ENCODE peak calls at places on chromosomes 4 and X, in six cellular contexts. One of them, this sample, is unnamed.

GRCh38 chr4:80265571-80266266 is 745 bp upstream of the FGF5 start:
- DNase-seq in MCF 10A: peak
- DNase-seq in A549: no peak
- DNase-seq in endothelial cell: no peak
- DNase-seq in AG09309: peak
- DNase-seq in pancreas: no peak
- DNase-seq in this sample: peak

GRCh38 chr4:963276-964225 is 9.8 kb downstream of the DGKQ start:
- DNase-seq in AG09309: no peak
- DNase-seq in pancreas: no peak
- DNase-seq in endothelial cell: no peak
- DNase-seq in MCF 10A: no peak
- DNase-seq in A549: no peak
- DNase-seq in this sample: no peak

GRCh38 chrX:42102586-42103282 is 179.4 kb upstream of the CASK start:
- DNase-seq in AG09309: no peak
- DNase-seq in pancreas: no peak
- DNase-seq in A549: no peak
- DNase-seq in MCF 10A: peak
- DNase-seq in endothelial cell: no peak
- DNase-seq in this sample: no peak

GRCh38 chr4:154399259-154399974 is 92.2 kb downstream of the DCHS2 start:
- DNase-seq in MCF 10A: peak
- DNase-seq in pancreas: no peak
- DNase-seq in A549: peak
- DNase-seq in endothelial cell: no peak
- DNase-seq in AG09309: peak
- DNase-seq in this sample: no peak

GRCh38 chrX:30230395-30230794 is at the start of gene MAGEB3:
- DNase-seq in MCF 10A: no peak
- DNase-seq in endothelial cell: no peak
- DNase-seq in AG09309: no peak
- DNase-seq in A549: no peak
- DNase-seq in pancreas: no peak
- DNase-seq in this sample: no peak

GRCh38 chr4:56655627-56656345 is 25.3 kb downstream of the HOPX start:
- DNase-seq in A549: no peak
- DNase-seq in pancreas: no peak
- DNase-seq in AG09309: no peak
- DNase-seq in endothelial cell: peak
- DNase-seq in MCF 10A: no peak
- DNase-seq in this sample: no peak

GRCh38 chr4:3073158-3074077 is 920 bp downstream of the HTT-AS start:
- DNase-seq in endothelial cell: peak
- DNase-seq in A549: no peak
- DNase-seq in AG09309: no peak
- DNase-seq in pancreas: no peak
- DNase-seq in MCF 10A: no peak
- DNase-seq in this sample: no peak

GRCh38 chrX:102837843-102838242 is 99.2 kb upstream of the RAB40AL start:
- DNase-seq in pancreas: no peak
- DNase-seq in MCF 10A: no peak
- DNase-seq in endothelial cell: no peak
- DNase-seq in AG09309: no peak
- DNase-seq in A549: no peak
- DNase-seq in this sample: no peak

GRCh38 chrX:21798677-21799219 is 40.7 kb upstream of the MBTPS2 start:
- DNase-seq in MCF 10A: peak
- DNase-seq in A549: peak
- DNase-seq in AG09309: no peak
- DNase-seq in pancreas: peak
- DNase-seq in endothelial cell: no peak
- DNase-seq in this sample: peak

GRCh38 chrX:69136546-69137331 is 28.5 kb downstream of the PJA1 start:
- DNase-seq in AG09309: no peak
- DNase-seq in endothelial cell: peak
- DNase-seq in A549: no peak
- DNase-seq in MCF 10A: no peak
- DNase-seq in pancreas: no peak
- DNase-seq in this sample: no peak

GRCh38 chr4:161952382-161952781 is 211.4 kb downstream of the FSTL5 start:
- DNase-seq in endothelial cell: no peak
- DNase-seq in A549: peak
- DNase-seq in AG09309: no peak
- DNase-seq in MCF 10A: peak
- DNase-seq in pancreas: no peak
- DNase-seq in this sample: no peak

GRCh38 chrX:23114256-23114655 is 114.5 kb downstream of the DDX53 start:
- DNase-seq in MCF 10A: no peak
- DNase-seq in endothelial cell: no peak
- DNase-seq in pancreas: no peak
- DNase-seq in A549: no peak
- DNase-seq in AG09309: no peak
- DNase-seq in this sample: no peak

GRCh38 chrX:54640721-54641120 is 110.7 kb downstream of the GNL3L start:
- DNase-seq in pancreas: no peak
- DNase-seq in MCF 10A: peak
- DNase-seq in endothelial cell: no peak
- DNase-seq in A549: no peak
- DNase-seq in AG09309: no peak
- DNase-seq in this sample: no peak

GRCh38 chr4:89158884-89159503 is 47.7 kb downstream of the TIGD2 start:
- DNase-seq in MCF 10A: peak
- DNase-seq in A549: peak
- DNase-seq in AG09309: no peak
- DNase-seq in pancreas: no peak
- DNase-seq in endothelial cell: peak
- DNase-seq in this sample: peak

GRCh38 chrX:7146026-7146702 is 1.3 kb upstream of the STS start:
- DNase-seq in endothelial cell: no peak
- DNase-seq in A549: peak
- DNase-seq in AG09309: no peak
- DNase-seq in pancreas: no peak
- DNase-seq in MCF 10A: no peak
- DNase-seq in this sample: no peak

GRCh38 chr4:111011458-111011857 is 388.6 kb upstream of the PITX2 start:
- DNase-seq in MCF 10A: no peak
- DNase-seq in pancreas: no peak
- DNase-seq in AG09309: no peak
- DNase-seq in endothelial cell: no peak
- DNase-seq in A549: no peak
- DNase-seq in this sample: no peak

GRCh38 chr4:15847746-15848145 is 69.6 kb downstream of the CD38 start:
- DNase-seq in MCF 10A: no peak
- DNase-seq in AG09309: no peak
- DNase-seq in endothelial cell: no peak
- DNase-seq in A549: no peak
- DNase-seq in pancreas: no peak
- DNase-seq in this sample: no peak

DNA sequence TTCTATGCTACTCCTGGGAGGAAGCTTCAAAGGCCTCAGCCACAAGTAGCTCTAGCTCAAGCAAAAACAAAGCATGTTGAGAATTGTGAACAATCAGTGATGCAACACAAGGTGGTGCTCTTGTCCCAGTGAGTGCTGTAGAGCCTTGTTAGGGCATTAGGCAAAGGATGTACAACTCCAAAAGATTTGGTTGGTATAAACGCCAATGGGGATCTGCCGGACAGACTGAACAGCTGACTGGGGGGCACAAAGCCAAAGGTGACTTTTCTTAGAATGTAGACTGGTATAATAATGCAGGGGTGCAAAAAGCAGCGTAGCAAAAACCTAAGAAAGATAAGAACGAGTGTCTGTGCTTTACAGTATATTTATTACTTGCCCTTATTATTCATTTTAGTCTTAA is 62.6 kb upstream of the ALB start:
- DNase-seq in MCF 10A: peak
- DNase-seq in A549: peak
- DNase-seq in pancreas: peak
- DNase-seq in AG09309: peak
- DNase-seq in endothelial cell: peak
- DNase-seq in this sample: peak
- TF ChIP-seq CTCF in MCF 10A: peak
- TF ChIP-seq CTCF in A549: peak
- TF ChIP-seq CTCF in pancreas: peak
- TF ChIP-seq CTCF in AG09309: peak
- TF ChIP-seq CTCF in endothelial cell: peak
- TF ChIP-seq CTCF in this sample: no peak

GRCh38 chr4:185730849-185731608 is 81.0 kb downstream of the SORBS2 start:
- DNase-seq in AG09309: no peak
- DNase-seq in pancreas: no peak
- DNase-seq in A549: no peak
- DNase-seq in endothelial cell: no peak
- DNase-seq in MCF 10A: peak
- DNase-seq in this sample: no peak
- TF ChIP-seq CTCF in AG09309: no peak
- TF ChIP-seq CTCF in pancreas: no peak
- TF ChIP-seq CTCF in A549: no peak
- TF ChIP-seq CTCF in endothelial cell: no peak
- TF ChIP-seq CTCF in MCF 10A: peak
- TF ChIP-seq CTCF in this sample: no peak

GRCh38 chrX:80550722-80551121 is 130.5 kb downstream of the TENT5D start:
- DNase-seq in A549: peak
- DNase-seq in MCF 10A: peak
- DNase-seq in endothelial cell: peak
- DNase-seq in AG09309: no peak
- DNase-seq in pancreas: no peak
- DNase-seq in this sample: peak
- TF ChIP-seq CTCF in A549: no peak
- TF ChIP-seq CTCF in MCF 10A: no peak
- TF ChIP-seq CTCF in endothelial cell: no peak
- TF ChIP-seq CTCF in AG09309: no peak
- TF ChIP-seq CTCF in pancreas: no peak
- TF ChIP-seq CTCF in this sample: no peak

DNA sequence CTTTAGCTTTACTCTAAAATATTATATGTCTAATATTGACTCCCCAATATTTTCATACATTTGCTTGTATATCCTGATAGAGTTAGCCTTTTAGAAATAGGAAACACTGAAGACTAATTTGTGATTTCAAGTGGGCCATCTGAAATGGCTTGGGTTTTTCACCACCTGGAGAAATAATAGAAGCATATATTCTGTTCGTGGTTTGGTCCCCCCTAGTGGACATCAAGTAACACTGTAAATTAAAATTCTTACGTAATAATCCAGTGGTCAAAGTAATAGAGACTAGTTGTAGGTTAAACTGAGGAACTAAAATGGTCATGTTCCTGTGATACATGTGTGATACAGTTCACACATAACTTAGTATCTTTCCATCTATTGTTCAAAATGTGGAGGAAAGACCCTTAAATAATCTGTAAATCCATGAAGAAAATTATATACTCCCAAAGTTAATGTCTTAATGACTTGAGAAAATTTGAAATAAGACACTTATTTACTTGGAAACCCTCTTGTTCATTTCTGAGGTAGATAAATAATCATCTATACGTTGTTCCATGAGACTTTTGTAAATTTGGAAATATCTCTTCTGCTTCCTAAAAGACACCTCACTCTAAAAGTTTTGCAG is 79.8 kb upstream of the SMARCAD1 start:
- DNase-seq in endothelial cell: no peak
- DNase-seq in MCF 10A: peak
- DNase-seq in A549: peak
- DNase-seq in pancreas: no peak
- DNase-seq in AG09309: no peak
- DNase-seq in this sample: peak
- TF ChIP-seq CTCF in endothelial cell: peak
- TF ChIP-seq CTCF in MCF 10A: peak
- TF ChIP-seq CTCF in A549: peak
- TF ChIP-seq CTCF in pancreas: peak
- TF ChIP-seq CTCF in AG09309: peak
- TF ChIP-seq CTCF in this sample: peak

GRCh38 chr4:130808492-130808891 is 1712.5 kb downstream of the C4orf33 start:
- DNase-seq in pancreas: no peak
- DNase-seq in AG09309: no peak
- DNase-seq in endothelial cell: peak
- DNase-seq in A549: peak
- DNase-seq in MCF 10A: peak
- DNase-seq in this sample: no peak
- TF ChIP-seq CTCF in pancreas: peak
- TF ChIP-seq CTCF in AG09309: no peak
- TF ChIP-seq CTCF in endothelial cell: peak
- TF ChIP-seq CTCF in A549: peak
- TF ChIP-seq CTCF in MCF 10A: peak
- TF ChIP-seq CTCF in this sample: peak

DNA sequence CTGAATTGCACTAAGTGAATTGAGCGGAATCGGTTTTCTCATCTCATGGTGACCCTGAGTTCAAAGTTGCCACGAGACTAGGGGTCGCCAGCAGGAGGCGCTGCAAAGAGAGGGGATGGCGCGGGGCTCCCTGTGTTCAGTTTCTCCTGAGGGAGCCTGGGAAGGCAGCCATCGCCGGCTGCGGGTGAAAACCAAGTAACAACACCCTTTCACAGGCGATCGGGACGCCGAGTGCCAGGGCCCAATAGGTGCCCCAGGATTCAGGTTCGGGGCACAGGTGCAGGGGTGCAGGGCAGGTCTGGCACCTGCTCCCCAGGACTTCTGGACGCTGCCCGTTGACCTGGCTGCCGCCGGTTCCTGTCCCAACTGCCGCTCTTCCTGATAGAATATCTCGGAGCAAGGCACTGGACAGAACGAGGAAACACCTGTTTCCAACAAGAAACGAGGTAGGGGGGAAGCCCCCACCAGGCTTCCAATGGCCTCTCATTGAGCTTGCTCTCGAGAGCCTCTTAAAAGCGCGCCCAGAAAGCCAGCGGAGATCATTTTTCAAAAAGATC is 1.1 kb upstream of the FGF16 start:
- DNase-seq in endothelial cell: peak
- DNase-seq in A549: no peak
- DNase-seq in pancreas: no peak
- DNase-seq in AG09309: no peak
- DNase-seq in MCF 10A: no peak
- DNase-seq in this sample: no peak
- TF ChIP-seq CTCF in endothelial cell: peak
- TF ChIP-seq CTCF in A549: no peak
- TF ChIP-seq CTCF in pancreas: peak
- TF ChIP-seq CTCF in AG09309: peak
- TF ChIP-seq CTCF in MCF 10A: no peak
- TF ChIP-seq CTCF in this sample: no peak

GRCh38 chr4:39527296-39528055 is at the start of gene UGDH:
- DNase-seq in A549: peak
- DNase-seq in endothelial cell: peak
- DNase-seq in MCF 10A: peak
- DNase-seq in pancreas: peak
- DNase-seq in AG09309: peak
- DNase-seq in this sample: peak
- TF ChIP-seq CTCF in A549: peak
- TF ChIP-seq CTCF in endothelial cell: no peak
- TF ChIP-seq CTCF in MCF 10A: no peak
- TF ChIP-seq CTCF in pancreas: no peak
- TF ChIP-seq CTCF in AG09309: no peak
- TF ChIP-seq CTCF in this sample: no peak

This sample was measured in Calu3.